ENCODE peak calls at places on chromosomes 5 and 9, in eight cellular contexts. T is epithelial cell of esophagus, V is suprapubic skin, N is fibroblast of lung, O is lower lobe of right lung, D is fibroblast of pulmonary artery, R is neural progenitor cell, G is retinal pigment epithelial cell. F is an unnamed sample.

GRCh38 chr5:148899993-148900392 is 73.6 kb downstream of the ADRB2 start:
- DNase-seq in T (peak), V (no peak), N (no peak), O (no peak), D (no peak), R (no peak), G (no peak), F (no peak)

GRCh38 chr5:131379723-131380122 is 115.9 kb downstream of the CDC42SE2 start:
- DNase-seq in T (peak), V (no peak), N (peak), O (no peak), D (peak), R (no peak), G (peak), F (no peak)

GRCh38 chr5:69414885-69415583 is at the start of gene MARVELD2:
- DNase-seq in T (peak), V (peak), N (peak), O (peak), D (peak), R (peak), G (no peak), F (peak)

GRCh38 chr9:87657190-87657589 is 68.7 kb upstream of the CTSL start:
- DNase-seq in T (no peak), V (no peak), N (no peak), O (peak), D (no peak), R (no peak), G (no peak), F (peak)

GRCh38 chr5:142301487-142302035 is 23.3 kb downstream of the SPRY4 start:
- DNase-seq in T (no peak), V (no peak), N (no peak), O (no peak), D (no peak), R (no peak), G (no peak), F (no peak)

GRCh38 chr9:93452710-93453046 is 703 bp downstream of the FAM120AOS start:
- DNase-seq in T (peak), V (no peak), N (no peak), O (peak), D (no peak), R (peak), G (no peak), F (no peak)

GRCh38 chr5:6525910-6526309 is 77.3 kb downstream of the UBE2QL1 start:
- DNase-seq in T (no peak), V (no peak), N (no peak), O (no peak), D (peak), R (peak), G (no peak), F (peak)

GRCh38 chr5:140116716-140117115 is 2.8 kb downstream of the PURA start:
- DNase-seq in T (no peak), V (no peak), N (no peak), O (no peak), D (no peak), R (no peak), G (no peak), F (no peak)

GRCh38 chr5:160525471-160526261 is 104.0 kb downstream of the PTTG1 start:
- DNase-seq in T (no peak), V (no peak), N (no peak), O (no peak), D (no peak), R (no peak), G (no peak), F (no peak)

GRCh38 chr5:148403344-148403743 is 19.6 kb downstream of the FBXO38 start:
- DNase-seq in T (no peak), V (no peak), N (no peak), O (no peak), D (no peak), R (no peak), G (no peak), F (no peak)

GRCh38 chr5:154368041-154368800 is 77.6 kb upstream of the SAP30L start:
- DNase-seq in T (peak), V (no peak), N (peak), O (no peak), D (peak), R (peak), G (peak), F (no peak)

GRCh38 chr5:148776780-148777179 is 49.6 kb upstream of the ADRB2 start:
- DNase-seq in T (peak), V (no peak), N (peak), O (no peak), D (peak), R (no peak), G (peak), F (peak)

GRCh38 chr5:95940758-95941682 is 20.6 kb downstream of the ELL2 start:
- DNase-seq in T (no peak), V (no peak), N (no peak), O (no peak), D (peak), R (peak), G (no peak), F (no peak)

GRCh38 chr9:89116064-89116817 is 62.4 kb downstream of the SHC3 start:
- DNase-seq in T (no peak), V (no peak), N (peak), O (no peak), D (peak), R (no peak), G (no peak), F (no peak)

GRCh38 chr5:91848453-91848852 is 465.3 kb upstream of the ARRDC3 start:
- DNase-seq in T (peak), V (no peak), N (peak), O (no peak), D (peak), R (no peak), G (no peak), F (no peak)

GRCh38 chr5:141845371-141845821 is 32.8 kb downstream of the PCDH1 start:
- DNase-seq in T (no peak), V (no peak), N (no peak), O (no peak), D (no peak), R (peak), G (no peak), F (no peak)

GRCh38 chr5:143514915-143515314 is 111.4 kb upstream of the NR3C1 start:
- DNase-seq in T (no peak), V (no peak), N (peak), O (no peak), D (no peak), R (no peak), G (no peak), F (no peak)

GRCh38 chr5:79834420-79835219 is 145.0 kb downstream of the CMYA5 start:
- DNase-seq in T (no peak), V (no peak), N (no peak), O (no peak), D (no peak), R (no peak), G (no peak), F (peak)

DNA sequence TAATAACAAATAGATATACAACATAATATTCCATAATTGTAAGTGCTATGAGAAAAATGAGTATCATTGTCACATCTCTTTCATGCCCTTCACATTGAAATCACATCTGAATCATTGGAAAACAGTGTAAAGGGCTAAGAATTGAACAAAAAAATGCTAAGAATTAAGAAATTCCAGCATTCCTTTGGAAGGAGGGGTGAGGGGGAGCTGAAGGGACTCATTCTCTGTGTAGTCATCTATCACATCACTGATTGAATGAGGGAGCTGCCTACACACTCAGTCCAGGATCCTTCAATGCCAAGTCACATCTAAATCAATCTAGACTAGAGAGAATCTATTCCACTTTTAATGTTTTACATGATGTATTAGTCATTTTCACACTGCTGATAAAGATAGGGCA is 286.6 kb downstream of the DTWD2 start:
- DNase-seq in T (no peak), V (no peak), N (no peak), O (no peak), D (no peak), R (no peak), G (no peak), F (no peak)
- H3K4me3 ChIP-seq in T (no peak), V (no peak), N (no peak), O (no peak), D (no peak), R (no peak), G (no peak), F (no peak)

GRCh38 chr9:134896834-134897583 is 16.4 kb downstream of the FCN2 start:
- DNase-seq in T (no peak), V (no peak), N (no peak), O (peak), D (no peak), R (no peak), G (no peak), F (no peak)
- TF ChIP-seq CTCF in T (no peak), V (no peak), N (no peak), O (no peak), D (no peak), R (no peak), G (no peak), F (no peak)

GRCh38 chr5:77029376-77029885 is 773 bp upstream of the AGGF1 start:
- DNase-seq in T (no peak), V (no peak), N (no peak), O (no peak), D (no peak), R (no peak), G (no peak), F (no peak)
- H3K4me3 ChIP-seq in T (no peak), V (peak), N (no peak), O (peak), D (peak), R (peak), G (peak), F (no peak)

DNA sequence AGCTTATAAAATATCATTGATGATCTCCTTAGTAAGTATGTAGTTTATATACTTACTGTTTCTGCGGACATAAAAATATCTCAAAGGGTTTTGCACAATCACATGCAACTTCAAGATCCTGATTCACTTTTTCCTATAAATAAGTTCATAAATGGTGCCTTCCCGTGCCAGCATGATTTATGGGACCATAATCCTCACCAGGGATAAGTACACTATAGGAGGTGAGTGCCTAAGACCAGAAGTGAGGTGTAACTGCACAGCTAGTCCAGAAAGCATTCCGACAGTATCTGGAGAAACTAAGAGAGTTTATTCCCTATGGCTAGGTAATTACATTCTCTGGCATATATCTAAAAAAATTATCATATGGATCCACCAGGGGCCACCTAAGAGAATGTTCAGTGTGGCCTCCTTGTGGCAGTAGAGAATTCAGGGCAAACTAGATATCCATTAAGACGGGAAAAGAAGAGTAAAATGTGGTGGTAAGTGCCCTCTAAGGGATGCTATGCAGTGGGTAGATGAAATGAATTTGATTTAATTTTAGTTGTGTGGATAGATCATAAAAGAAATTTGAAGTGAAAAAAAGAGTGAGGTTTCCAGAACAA is 402.5 kb upstream of the SLC24A2 start:
- DNase-seq in T (peak), V (no peak), N (no peak), O (no peak), D (no peak), R (no peak), G (no peak), F (no peak)
- TF ChIP-seq CTCF in T (peak), V (no peak), N (no peak), O (no peak), D (no peak), R (no peak), G (peak), F (no peak)

DNA sequence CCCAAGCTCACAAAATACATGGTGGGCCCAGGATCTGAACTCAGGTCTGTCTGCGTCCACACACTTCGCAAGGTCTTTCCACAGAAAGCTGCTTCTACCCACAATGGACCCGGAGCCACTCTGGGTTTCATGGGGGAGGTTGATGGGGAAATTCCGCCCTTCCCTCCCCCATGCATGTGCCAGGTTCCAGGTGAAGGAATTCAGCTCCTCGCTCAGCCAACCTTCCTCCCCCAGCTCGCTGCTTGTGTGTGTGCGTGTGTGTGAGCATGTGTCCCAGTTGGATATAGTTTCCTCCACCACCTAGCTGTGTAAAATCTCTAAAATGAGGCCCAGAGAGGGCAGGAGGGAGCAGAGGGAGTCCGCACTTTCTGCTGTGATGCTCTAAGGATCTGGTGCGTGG is 1.0 kb downstream of the PTGS1 start:
- DNase-seq in T (no peak), V (no peak), N (no peak), O (no peak), D (no peak), R (no peak), G (no peak), F (no peak)
- H3K4me3 ChIP-seq in T (no peak), V (peak), N (peak), O (peak), D (peak), R (no peak), G (no peak), F (no peak)

DNA sequence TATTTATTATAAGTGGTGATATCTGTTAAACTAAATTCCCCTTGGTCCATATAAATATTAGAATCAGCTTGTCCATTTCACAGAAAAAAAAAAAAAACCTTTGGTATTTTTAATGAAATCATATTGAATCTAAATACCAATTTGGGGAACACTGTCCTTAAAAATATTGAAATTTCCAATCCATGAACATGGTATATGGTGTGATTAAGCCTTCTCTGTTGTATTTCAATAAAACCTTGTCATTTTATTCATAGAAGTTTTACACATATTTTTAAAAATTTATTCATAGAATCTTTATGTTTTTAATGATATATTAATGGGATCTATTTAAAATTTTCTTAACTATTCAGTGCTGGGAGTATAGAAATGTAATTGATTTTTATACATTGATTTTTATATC is 135.3 kb downstream of the CEP120 start:
- DNase-seq in T (no peak), V (no peak), N (no peak), O (no peak), D (no peak), R (no peak), G (no peak), F (no peak)
- TF ChIP-seq CTCF in T (no peak), V (no peak), N (no peak), O (no peak), D (no peak), R (no peak), G (no peak), F (no peak)

DNA sequence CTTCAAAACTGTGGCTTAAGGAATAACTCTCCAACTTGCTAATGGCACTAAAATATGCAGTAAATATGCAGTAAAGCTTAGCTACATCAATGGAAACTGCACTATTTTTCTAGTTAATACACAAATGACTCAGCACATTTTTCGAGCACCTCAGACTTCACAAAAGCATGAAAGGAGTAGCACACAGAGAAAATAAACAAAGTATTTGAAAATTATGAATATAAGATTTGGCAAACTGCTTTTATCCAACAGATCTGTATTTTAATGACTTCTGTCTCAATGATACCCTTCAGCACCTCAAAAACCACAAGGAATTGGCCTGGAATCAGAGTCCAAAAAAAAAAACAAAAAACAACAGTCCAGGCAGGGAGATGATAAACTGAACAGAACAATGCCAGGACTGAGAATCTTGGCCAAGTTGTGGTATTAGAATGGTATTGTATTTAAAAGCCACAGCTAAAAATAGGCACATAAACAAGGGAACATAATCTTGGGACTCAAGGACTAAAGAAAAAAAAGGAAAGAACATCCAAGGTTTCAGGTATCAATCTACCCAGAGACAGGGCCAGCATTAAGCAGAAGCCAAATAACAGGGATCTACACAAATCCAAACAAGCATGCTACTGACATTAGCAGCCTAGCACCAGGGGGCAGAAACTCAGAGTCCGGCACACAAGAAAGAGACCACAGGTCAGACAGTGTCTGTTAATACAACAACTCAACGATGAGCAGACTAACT is 21.4 kb downstream of the TMEM245 start:
- DNase-seq in T (peak), V (no peak), N (peak), O (no peak), D (peak), R (peak), G (peak), F (no peak)
- H3K4me3 ChIP-seq in T (no peak), V (no peak), N (no peak), O (no peak), D (no peak), R (no peak), G (no peak), F (no peak)

GRCh38 chr5:150640311-150641005 is at the start of gene SYNPO:
- DNase-seq in T (peak), V (no peak), N (peak), O (no peak), D (peak), R (no peak), G (peak), F (peak)

GRCh38 chr5:150639751-150640150 is 709 bp upstream of the SYNPO start:
- DNase-seq in T (no peak), V (no peak), N (no peak), O (no peak), D (no peak), R (no peak), G (no peak), F (no peak)

GRCh38 chr5:150638488-150639316 is 1.8 kb upstream of the SYNPO start:
- DNase-seq in T (no peak), V (no peak), N (no peak), O (no peak), D (no peak), R (no peak), G (no peak), F (no peak)

GRCh38 chr5:150638053-150638444 is 2.4 kb upstream of the SYNPO start:
- DNase-seq in T (no peak), V (no peak), N (no peak), O (no peak), D (no peak), R (no peak), G (no peak), F (no peak)

GRCh38 chr5:150639317-150639738 is 1.1 kb upstream of the SYNPO start:
- DNase-seq in T (no peak), V (no peak), N (no peak), O (no peak), D (no peak), R (no peak), G (no peak), F (no peak)
- TF ChIP-seq CTCF in T (no peak), V (no peak), N (no peak), O (no peak), D (no peak), R (no peak), G (no peak), F (no peak)

GRCh38 chr9:121298689-121299112 is 30.7 kb downstream of the GSN start:
- DNase-seq in T (no peak), V (peak), N (no peak), O (no peak), D (peak), R (peak), G (no peak), F (peak)
- H3K4me3 ChIP-seq in T (no peak), V (peak), N (no peak), O (peak), D (no peak), R (peak), G (no peak), F (no peak)

F was measured in lower leg skin.